ENCODE peak calls at places on chromosome 15, in five cellular contexts. W is anterior cingulate cortex, O is hepatocyte, T is Caki2, S is T-helper 2 cell. Z is an unnamed sample.

GRCh38 chr15:31135523-31135922 is 34.0 kb upstream of the TRPM1 start:
- DNase-seq in W (no peak), O (no peak), T (no peak), S (no peak), Z (no peak)

GRCh38 chr15:70761046-70761445 is 2.3 kb downstream of the UACA start:
- DNase-seq in W (no peak), O (no peak), T (no peak), S (no peak), Z (no peak)

GRCh38 chr15:96838088-96838487 is 507.6 kb downstream of the NR2F2 start:
- DNase-seq in W (no peak), O (no peak), T (no peak), S (no peak), Z (no peak)

GRCh38 chr15:64149424-64150235 is 1.9 kb upstream of the SNX22 start:
- DNase-seq in W (no peak), O (no peak), T (no peak), S (no peak), Z (no peak)

GRCh38 chr15:49038382-49038781 is 7.9 kb downstream of the SECISBP2L start:
- DNase-seq in W (no peak), O (no peak), T (no peak), S (no peak), Z (no peak)

GRCh38 chr15:49900036-49900435 is 219.0 kb downstream of the ATP8B4 start:
- DNase-seq in W (no peak), O (peak; percentile 16), T (no peak), S (no peak), Z (no peak)

GRCh38 chr15:100234158-100235029 is 107.4 kb downstream of the ADAMTS17 start:
- DNase-seq in W (no peak), O (no peak), T (no peak), S (no peak), Z (no peak)

GRCh38 chr15:99440551-99441426 is 125.0 kb upstream of the MEF2A start:
- DNase-seq in W (no peak), O (no peak), T (peak; percentile 7), S (no peak), Z (peak; percentile 8)

GRCh38 chr15:74821091-74821789 is 5.2 kb upstream of the CPLX3 start:
- DNase-seq in W (no peak), O (no peak), T (no peak), S (no peak), Z (peak; percentile 64)

GRCh38 chr15:88498991-88499390 is 31.5 kb downstream of the MRPS11 start:
- DNase-seq in W (no peak), O (no peak), T (no peak), S (no peak), Z (no peak)

GRCh38 chr15:50149090-50149489 is 30.1 kb upstream of the ATP8B4 start:
- DNase-seq in W (no peak), O (no peak), T (no peak), S (no peak), Z (no peak)

GRCh38 chr15:31280037-31280830 is 46.4 kb upstream of the KLF13 start:
- DNase-seq in W (peak; percentile 69), O (no peak), T (no peak), S (no peak), Z (no peak)

GRCh38 chr15:56243117-56243773 is 434 bp downstream of the RFX7 start:
- DNase-seq in W (peak; percentile 75), O (peak; percentile 60), T (peak; percentile 35), S (peak; percentile 12), Z (peak; percentile 54)

Z was measured in GM13976.